ENCODE peak calls at places on chromosomes 2 and 18, in seven cellular contexts. One of them, this sample, is unnamed.
A peak's percentile ranks its signal among the peaks of the same experiment; 100 is the strongest.

GRCh38 chr2:203626952-203627681 is 79.3 kb upstream of the CD28 start:
- DNase-seq in mammary epithelial cell: no peak
- DNase-seq in effector memory CD4-positive, alpha-beta T cell: no peak
- DNase-seq in CD4-positive, alpha-beta memory T cell: no peak
- DNase-seq in adrenal gland: no peak
- DNase-seq in tibial artery: no peak
- DNase-seq in PC-9: no peak
- DNase-seq in this sample: no peak

GRCh38 chr2:62931536-62931935 is 119.1 kb upstream of the OTX1 start:
- DNase-seq in PC-9: no peak
- DNase-seq in adrenal gland: no peak
- DNase-seq in mammary epithelial cell: no peak
- DNase-seq in effector memory CD4-positive, alpha-beta T cell: no peak
- DNase-seq in CD4-positive, alpha-beta memory T cell: no peak
- DNase-seq in tibial artery: no peak
- DNase-seq in this sample: no peak

GRCh38 chr2:56313541-56313940 is 129.8 kb downstream of the CCDC85A start:
- DNase-seq in mammary epithelial cell: no peak
- DNase-seq in tibial artery: no peak
- DNase-seq in adrenal gland: no peak
- DNase-seq in PC-9: no peak
- DNase-seq in CD4-positive, alpha-beta memory T cell: no peak
- DNase-seq in effector memory CD4-positive, alpha-beta T cell: no peak
- DNase-seq in this sample: no peak

GRCh38 chr2:130370490-130370889 is 14.6 kb downstream of the PTPN18 start:
- DNase-seq in PC-9: no peak
- DNase-seq in mammary epithelial cell: no peak
- DNase-seq in effector memory CD4-positive, alpha-beta T cell: peak; percentile 42
- DNase-seq in tibial artery: no peak
- DNase-seq in adrenal gland: no peak
- DNase-seq in CD4-positive, alpha-beta memory T cell: peak; percentile 58
- DNase-seq in this sample: no peak

GRCh38 chr2:215773728-215774127 is 239.6 kb downstream of the MREG start:
- DNase-seq in adrenal gland: peak; percentile 14
- DNase-seq in tibial artery: peak; percentile 63
- DNase-seq in PC-9: peak; percentile 55
- DNase-seq in effector memory CD4-positive, alpha-beta T cell: no peak
- DNase-seq in CD4-positive, alpha-beta memory T cell: no peak
- DNase-seq in mammary epithelial cell: peak; percentile 93
- DNase-seq in this sample: no peak

GRCh38 chr2:190121971-190122370 is 59.4 kb upstream of the MSTN start:
- DNase-seq in PC-9: no peak
- DNase-seq in effector memory CD4-positive, alpha-beta T cell: no peak
- DNase-seq in tibial artery: no peak
- DNase-seq in mammary epithelial cell: no peak
- DNase-seq in CD4-positive, alpha-beta memory T cell: no peak
- DNase-seq in adrenal gland: no peak
- DNase-seq in this sample: no peak

GRCh38 chr2:85736456-85737355 is 17.1 kb upstream of the ATOH8 start:
- DNase-seq in CD4-positive, alpha-beta memory T cell: no peak
- DNase-seq in PC-9: no peak
- DNase-seq in mammary epithelial cell: no peak
- DNase-seq in tibial artery: no peak
- DNase-seq in effector memory CD4-positive, alpha-beta T cell: no peak
- DNase-seq in adrenal gland: no peak
- DNase-seq in this sample: no peak

GRCh38 chr2:15890936-15891905 is 49.1 kb upstream of the MYCN start:
- DNase-seq in effector memory CD4-positive, alpha-beta T cell: no peak
- DNase-seq in CD4-positive, alpha-beta memory T cell: no peak
- DNase-seq in mammary epithelial cell: peak; percentile 79
- DNase-seq in tibial artery: no peak
- DNase-seq in PC-9: no peak
- DNase-seq in adrenal gland: no peak
- DNase-seq in this sample: no peak

GRCh38 chr18:45856526-45856925 is 31.1 kb downstream of the SIGLEC15 start:
- DNase-seq in PC-9: no peak
- DNase-seq in tibial artery: no peak
- DNase-seq in adrenal gland: no peak
- DNase-seq in CD4-positive, alpha-beta memory T cell: no peak
- DNase-seq in mammary epithelial cell: no peak
- DNase-seq in effector memory CD4-positive, alpha-beta T cell: no peak
- DNase-seq in this sample: no peak

GRCh38 chr18:62070306-62070705 is 116.5 kb downstream of the PIGN start:
- DNase-seq in tibial artery: no peak
- DNase-seq in CD4-positive, alpha-beta memory T cell: no peak
- DNase-seq in mammary epithelial cell: no peak
- DNase-seq in adrenal gland: no peak
- DNase-seq in PC-9: no peak
- DNase-seq in effector memory CD4-positive, alpha-beta T cell: no peak
- DNase-seq in this sample: no peak

GRCh38 chr2:96800762-96801463 is 15.2 kb upstream of the CNNM3 start:
- DNase-seq in adrenal gland: peak; percentile 84
- DNase-seq in tibial artery: peak; percentile 66
- DNase-seq in mammary epithelial cell: peak; percentile 43
- DNase-seq in CD4-positive, alpha-beta memory T cell: peak; percentile 67
- DNase-seq in effector memory CD4-positive, alpha-beta T cell: peak; percentile 47
- DNase-seq in PC-9: peak; percentile 65
- DNase-seq in this sample: peak; percentile 13

GRCh38 chr2:181143790-181144300 is 163.4 kb downstream of the UBE2E3 start:
- DNase-seq in CD4-positive, alpha-beta memory T cell: peak; percentile 58
- DNase-seq in PC-9: no peak
- DNase-seq in adrenal gland: no peak
- DNase-seq in tibial artery: no peak
- DNase-seq in effector memory CD4-positive, alpha-beta T cell: no peak
- DNase-seq in mammary epithelial cell: no peak
- DNase-seq in this sample: no peak

GRCh38 chr2:2057125-2057721 is 273.9 kb downstream of the MYT1L start:
- DNase-seq in mammary epithelial cell: no peak
- DNase-seq in effector memory CD4-positive, alpha-beta T cell: peak; percentile 25
- DNase-seq in CD4-positive, alpha-beta memory T cell: peak; percentile 76
- DNase-seq in PC-9: no peak
- DNase-seq in adrenal gland: peak; percentile 55
- DNase-seq in tibial artery: peak; percentile 62
- DNase-seq in this sample: peak; percentile 25

GRCh38 chr2:28649481-28650260 is 102.0 kb upstream of the PPP1CB start:
- DNase-seq in mammary epithelial cell: peak; percentile 72
- DNase-seq in adrenal gland: no peak
- DNase-seq in tibial artery: no peak
- DNase-seq in effector memory CD4-positive, alpha-beta T cell: no peak
- DNase-seq in PC-9: peak; percentile 93
- DNase-seq in CD4-positive, alpha-beta memory T cell: no peak
- DNase-seq in this sample: no peak

GRCh38 chr18:7945882-7946281 is 378.8 kb downstream of the PTPRM start:
- DNase-seq in tibial artery: no peak
- DNase-seq in mammary epithelial cell: peak; percentile 84
- DNase-seq in PC-9: peak; percentile 86
- DNase-seq in CD4-positive, alpha-beta memory T cell: no peak
- DNase-seq in adrenal gland: peak; percentile 57
- DNase-seq in effector memory CD4-positive, alpha-beta T cell: no peak
- DNase-seq in this sample: no peak

GRCh38 chr2:73444202-73444601 is 58.6 kb downstream of the ALMS1 start:
- DNase-seq in effector memory CD4-positive, alpha-beta T cell: no peak
- DNase-seq in mammary epithelial cell: no peak
- DNase-seq in adrenal gland: no peak
- DNase-seq in PC-9: no peak
- DNase-seq in tibial artery: no peak
- DNase-seq in CD4-positive, alpha-beta memory T cell: no peak
- DNase-seq in this sample: no peak

GRCh38 chr2:228426502-228427216 is 245.2 kb upstream of the SPHKAP start:
- DNase-seq in CD4-positive, alpha-beta memory T cell: no peak
- DNase-seq in PC-9: no peak
- DNase-seq in adrenal gland: no peak
- DNase-seq in effector memory CD4-positive, alpha-beta T cell: no peak
- DNase-seq in tibial artery: no peak
- DNase-seq in mammary epithelial cell: no peak
- DNase-seq in this sample: no peak

GRCh38 chr2:174836345-174836999 is 72.2 kb upstream of the CHRNA1 start:
- DNase-seq in effector memory CD4-positive, alpha-beta T cell: no peak
- DNase-seq in tibial artery: no peak
- DNase-seq in CD4-positive, alpha-beta memory T cell: no peak
- DNase-seq in PC-9: peak; percentile 84
- DNase-seq in mammary epithelial cell: peak; percentile 89
- DNase-seq in adrenal gland: peak; percentile 39
- DNase-seq in this sample: no peak

GRCh38 chr2:197975956-197976519 is 171.6 kb downstream of the PLCL1 start:
- DNase-seq in PC-9: no peak
- DNase-seq in mammary epithelial cell: no peak
- DNase-seq in CD4-positive, alpha-beta memory T cell: no peak
- DNase-seq in adrenal gland: no peak
- DNase-seq in tibial artery: no peak
- DNase-seq in effector memory CD4-positive, alpha-beta T cell: no peak
- DNase-seq in this sample: no peak

GRCh38 chr2:224369028-224369632 is 32.8 kb downstream of the FAM124B start:
- DNase-seq in CD4-positive, alpha-beta memory T cell: peak; percentile 32
- DNase-seq in effector memory CD4-positive, alpha-beta T cell: no peak
- DNase-seq in mammary epithelial cell: peak; percentile 20
- DNase-seq in adrenal gland: no peak
- DNase-seq in tibial artery: no peak
- DNase-seq in PC-9: peak; percentile 50
- DNase-seq in this sample: no peak

GRCh38 chr18:13452851-13453524 is 234.4 kb downstream of the LDLRAD4 start:
- DNase-seq in adrenal gland: no peak
- DNase-seq in effector memory CD4-positive, alpha-beta T cell: no peak
- DNase-seq in CD4-positive, alpha-beta memory T cell: no peak
- DNase-seq in tibial artery: no peak
- DNase-seq in mammary epithelial cell: no peak
- DNase-seq in PC-9: no peak
- DNase-seq in this sample: no peak

GRCh38 chr2:15009681-15010080 is 377.2 kb downstream of the LRATD1 start:
- DNase-seq in mammary epithelial cell: no peak
- DNase-seq in effector memory CD4-positive, alpha-beta T cell: no peak
- DNase-seq in CD4-positive, alpha-beta memory T cell: no peak
- DNase-seq in adrenal gland: no peak
- DNase-seq in PC-9: no peak
- DNase-seq in tibial artery: no peak
- DNase-seq in this sample: no peak

GRCh38 chr18:48840491-48840877 is 110.3 kb downstream of the SMAD7 start:
- DNase-seq in mammary epithelial cell: no peak
- DNase-seq in effector memory CD4-positive, alpha-beta T cell: no peak
- DNase-seq in adrenal gland: peak; percentile 10
- DNase-seq in tibial artery: no peak
- DNase-seq in PC-9: no peak
- DNase-seq in CD4-positive, alpha-beta memory T cell: no peak
- DNase-seq in this sample: no peak
- H3K4me1 ChIP-seq in mammary epithelial cell: peaks cover 33% of the 10 kb centered on the region
- H3K4me1 ChIP-seq in effector memory CD4-positive, alpha-beta T cell: peaks cover 88% of the 10 kb centered on the region
- H3K4me1 ChIP-seq in adrenal gland: peaks cover 66% of the 10 kb centered on the region
- H3K4me1 ChIP-seq in tibial artery: no peaks in the 10 kb centered on the region
- H3K4me1 ChIP-seq in PC-9: peaks cover 60% of the 10 kb centered on the region
- H3K4me1 ChIP-seq in CD4-positive, alpha-beta memory T cell: peaks cover 97% of the 10 kb centered on the region
- H3K4me1 ChIP-seq in this sample: peaks cover 65% of the 10 kb centered on the region

GRCh38 chr18:50297621-50298442 is 10.3 kb upstream of the CXXC1 start:
- DNase-seq in CD4-positive, alpha-beta memory T cell: peak; percentile 72
- DNase-seq in mammary epithelial cell: peak; percentile 50
- DNase-seq in PC-9: no peak
- DNase-seq in tibial artery: peak; percentile 65
- DNase-seq in adrenal gland: peak; percentile 87
- DNase-seq in effector memory CD4-positive, alpha-beta T cell: peak; percentile 54
- DNase-seq in this sample: peak; percentile 32
- H3K27ac ChIP-seq in CD4-positive, alpha-beta memory T cell: no peak overlapping the region
- H3K27ac ChIP-seq in mammary epithelial cell: no peak overlapping the region
- H3K27ac ChIP-seq in PC-9: no peak overlapping the region
- H3K27ac ChIP-seq in tibial artery: no peak overlapping the region
- H3K27ac ChIP-seq in adrenal gland: no peak overlapping the region
- H3K27ac ChIP-seq in effector memory CD4-positive, alpha-beta T cell: no peak overlapping the region
- H3K27ac ChIP-seq in this sample: no peak overlapping the region

GRCh38 chr2:38095996-38096861 is 20.3 kb upstream of the CYP1B1 start:
- DNase-seq in effector memory CD4-positive, alpha-beta T cell: no peak
- DNase-seq in adrenal gland: no peak
- DNase-seq in PC-9: peak; percentile 100
- DNase-seq in CD4-positive, alpha-beta memory T cell: no peak
- DNase-seq in mammary epithelial cell: peak; percentile 89
- DNase-seq in tibial artery: no peak
- DNase-seq in this sample: no peak
- H3K4me1 ChIP-seq in effector memory CD4-positive, alpha-beta T cell: no peaks in the 10 kb centered on the region
- H3K4me1 ChIP-seq in adrenal gland: peaks cover 30% of the 10 kb centered on the region
- H3K4me1 ChIP-seq in PC-9: peaks cover 88% of the 10 kb centered on the region
- H3K4me1 ChIP-seq in CD4-positive, alpha-beta memory T cell: no peaks in the 10 kb centered on the region
- H3K4me1 ChIP-seq in mammary epithelial cell: peaks cover 57% of the 10 kb centered on the region
- H3K4me1 ChIP-seq in tibial artery: no peaks in the 10 kb centered on the region
- H3K4me1 ChIP-seq in this sample: peaks cover 67% of the 10 kb centered on the region

DNA sequence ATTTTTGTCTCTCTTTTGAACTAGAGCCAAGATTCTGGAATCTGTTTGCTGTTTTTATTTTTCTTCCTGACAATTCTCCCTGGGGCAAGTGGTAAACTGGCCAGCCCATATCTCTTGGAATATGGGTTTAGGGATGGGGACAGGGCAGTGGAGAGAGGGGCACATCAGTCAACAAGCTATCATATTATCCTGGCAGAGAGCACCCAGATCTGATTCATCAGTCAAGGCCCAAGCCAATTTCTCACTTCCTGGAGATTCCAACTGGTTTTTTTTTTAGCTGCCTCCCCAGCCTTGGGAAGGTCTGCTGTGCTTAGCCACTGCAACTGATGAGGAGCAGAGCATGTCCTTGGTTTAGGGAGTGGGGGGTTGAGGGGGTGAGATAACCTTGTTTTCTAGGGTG is 52.3 kb downstream of the ARHGAP28 start:
- DNase-seq in tibial artery: no peak
- DNase-seq in PC-9: no peak
- DNase-seq in CD4-positive, alpha-beta memory T cell: no peak
- DNase-seq in adrenal gland: peak; percentile 34
- DNase-seq in effector memory CD4-positive, alpha-beta T cell: no peak
- DNase-seq in mammary epithelial cell: peak; percentile 20
- DNase-seq in this sample: no peak
- H3K27ac ChIP-seq in tibial artery: peak overlapping the region; percentile 38
- H3K27ac ChIP-seq in PC-9: no peak overlapping the region
- H3K27ac ChIP-seq in CD4-positive, alpha-beta memory T cell: no peak overlapping the region
- H3K27ac ChIP-seq in adrenal gland: peak overlapping the region; percentile 62
- H3K27ac ChIP-seq in effector memory CD4-positive, alpha-beta T cell: no peak overlapping the region
- H3K27ac ChIP-seq in mammary epithelial cell: no peak overlapping the region
- H3K27ac ChIP-seq in this sample: peak overlapping the region; percentile 57

DNA sequence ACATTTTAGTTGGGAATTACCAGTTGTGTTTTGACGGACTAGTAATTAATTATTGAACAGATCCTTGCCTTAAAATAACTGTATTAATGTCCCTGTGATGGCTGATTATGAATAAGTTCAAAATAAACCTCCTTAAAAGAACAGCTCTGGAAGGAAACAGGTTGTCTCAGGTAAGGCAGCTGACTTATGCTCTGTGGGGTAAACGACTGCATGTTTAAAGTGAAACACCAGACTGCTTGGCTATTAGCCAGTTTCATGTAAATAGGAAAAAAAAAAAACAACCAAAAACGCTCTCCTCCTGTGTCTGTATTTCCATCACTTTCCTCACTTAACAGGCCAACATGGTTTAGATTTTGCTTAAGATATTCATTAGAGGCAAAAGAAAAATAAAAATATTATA is 243.6 kb downstream of the TMEM182 start:
- DNase-seq in adrenal gland: no peak
- DNase-seq in PC-9: no peak
- DNase-seq in mammary epithelial cell: no peak
- DNase-seq in effector memory CD4-positive, alpha-beta T cell: no peak
- DNase-seq in CD4-positive, alpha-beta memory T cell: no peak
- DNase-seq in tibial artery: no peak
- DNase-seq in this sample: no peak
- H3K4me1 ChIP-seq in adrenal gland: no peaks in the 10 kb centered on the region
- H3K4me1 ChIP-seq in PC-9: no peaks in the 10 kb centered on the region
- H3K4me1 ChIP-seq in mammary epithelial cell: no peaks in the 10 kb centered on the region
- H3K4me1 ChIP-seq in effector memory CD4-positive, alpha-beta T cell: no peaks in the 10 kb centered on the region
- H3K4me1 ChIP-seq in CD4-positive, alpha-beta memory T cell: no peaks in the 10 kb centered on the region
- H3K4me1 ChIP-seq in tibial artery: no peaks in the 10 kb centered on the region
- H3K4me1 ChIP-seq in this sample: no peaks in the 10 kb centered on the region

This sample was measured in esophagus squamous epithelium.